ENCODE peak calls at places on chromosomes 13 and 19, in five cellular contexts. H is HepG2, V is GM12878, I is HEK293T, A is H1. B is an unnamed sample.

GRCh38 chr19:51098366-51099069 is 9.7 kb downstream of the CTU1 start:
- DNase-seq in H (no peak), V (no peak), I (no peak), A (no peak), B (no peak)

GRCh38 chr13:95540848-95541247 is 11.7 kb upstream of the CLDN10 start:
- DNase-seq in H (no peak), V (no peak), I (no peak), A (no peak), B (no peak)

GRCh38 chr19:36151144-36152051 is 849 bp downstream of the COX7A1 start:
- DNase-seq in H (no peak), V (no peak), I (no peak), A (no peak), B (no peak)

GRCh38 chr19:40588110-40588854 is 11.6 kb downstream of the SHKBP1 start:
- DNase-seq in H (no peak), V (no peak), I (no peak), A (no peak), B (no peak)

GRCh38 chr13:37194428-37194861 is 89.0 kb upstream of the CSNK1A1L start:
- DNase-seq in H (no peak), V (no peak), I (no peak), A (no peak), B (no peak)

GRCh38 chr13:25232937-25233515 is 54.3 kb downstream of the MTMR6 start:
- DNase-seq in H (peak), V (no peak), I (peak), A (no peak), B (no peak)

GRCh38 chr13:92640936-92641335 is 585.7 kb upstream of the GPC6 start:
- DNase-seq in H (no peak), V (no peak), I (no peak), A (no peak), B (no peak)

GRCh38 chr13:89749888-89750287 is 1597.6 kb upstream of the MIR17HG start:
- DNase-seq in H (no peak), V (no peak), I (no peak), A (no peak), B (no peak)

GRCh38 chr13:64471916-64472315 is 2758.2 kb downstream of the PCDH9 start:
- DNase-seq in H (peak), V (no peak), I (peak), A (no peak), B (no peak)

GRCh38 chr13:58080806-58081205 is 449.3 kb downstream of the PCDH17 start:
- DNase-seq in H (no peak), V (no peak), I (no peak), A (no peak), B (no peak)

GRCh38 chr19:13797870-13798269 is 2.6 kb downstream of the ZSWIM4 start:
- DNase-seq in H (no peak), V (no peak), I (no peak), A (no peak), B (no peak)
- TF ChIP-seq SUZ12 in H (no peak), V (no peak), I (no peak), A (no peak), B (no peak)

GRCh38 chr13:40132249-40132648 is 476.8 kb downstream of the COG6 start:
- DNase-seq in H (no peak), V (no peak), I (no peak), A (no peak), B (no peak)
- TF ChIP-seq SUZ12 in H (no peak), V (no peak), I (no peak), A (no peak), B (no peak)

DNA sequence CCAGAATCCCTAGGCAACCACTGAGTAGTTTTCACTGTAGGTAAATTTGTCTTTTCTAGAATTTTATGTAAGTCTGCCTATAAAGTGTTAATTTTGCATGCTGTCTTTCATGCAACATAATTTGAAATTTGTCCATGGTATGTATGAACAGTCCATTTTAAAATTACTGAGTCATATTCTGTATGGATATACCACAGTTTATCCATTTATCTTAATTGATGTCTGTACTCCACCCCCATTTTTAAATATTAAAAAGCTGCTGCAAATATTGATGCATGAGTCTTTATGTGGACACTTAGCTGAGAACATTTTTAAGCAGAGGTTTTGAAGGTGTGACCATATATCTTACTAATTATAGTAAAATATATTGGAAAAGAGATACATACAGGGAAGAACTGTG is 9.0 kb downstream of the ZNF134 start:
- DNase-seq in H (no peak), V (no peak), I (no peak), A (no peak), B (no peak)
- TF ChIP-seq SUZ12 in H (no peak), V (no peak), I (no peak), A (no peak), B (no peak)

GRCh38 chr13:113078895-113079720 is 26.5 kb upstream of the F7 start:
- DNase-seq in H (no peak), V (no peak), I (no peak), A (no peak), B (no peak)
- TF ChIP-seq SUZ12 in H (no peak), V (no peak), I (no peak), A (no peak), B (no peak)

DNA sequence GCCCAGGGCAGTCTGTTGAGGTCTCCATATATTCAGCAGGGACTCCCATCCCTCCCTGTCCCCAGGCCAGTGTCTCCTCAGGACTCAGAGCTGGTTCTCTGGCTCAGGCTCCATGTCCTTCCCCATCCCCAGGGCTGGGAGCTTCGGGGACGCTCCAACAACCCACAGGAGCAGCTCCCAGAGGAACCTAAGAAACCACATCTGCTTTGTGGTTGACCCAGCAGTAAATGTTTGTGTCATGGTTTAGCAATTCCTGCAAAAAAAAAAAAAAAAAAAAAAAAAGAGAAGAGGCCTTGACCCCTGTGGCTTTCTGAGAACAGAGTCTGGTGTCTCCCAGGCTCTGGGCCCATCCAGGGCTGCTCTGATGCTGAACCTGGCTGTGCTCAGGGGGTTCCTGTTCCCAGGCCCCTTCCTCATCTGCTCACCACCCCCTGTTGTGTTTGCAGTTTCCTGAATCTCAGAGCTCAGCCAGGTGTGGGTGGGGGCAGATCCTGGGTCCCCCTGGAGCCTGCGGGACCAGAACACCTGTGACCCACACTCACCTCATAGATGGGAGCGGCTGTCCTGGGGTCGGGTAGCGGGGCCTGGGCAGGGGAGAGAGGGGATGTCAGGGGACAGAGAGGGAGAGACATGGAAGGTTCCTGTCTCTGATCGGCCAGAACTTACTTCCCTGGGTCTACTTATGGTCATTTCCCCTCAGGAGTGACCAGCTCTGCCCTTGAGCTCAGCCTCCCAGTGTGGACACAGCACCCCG is 25.2 kb upstream of the CEACAM1 start:
- DNase-seq in H (peak), V (no peak), I (no peak), A (no peak), B (no peak)
- TF ChIP-seq SUZ12 in H (no peak), V (no peak), I (no peak), A (no peak), B (no peak)

GRCh38 chr19:17073869-17074627 is 1.2 kb downstream of the HAUS8 start:
- DNase-seq in H (no peak), V (no peak), I (no peak), A (no peak), B (no peak)
- TF ChIP-seq SUZ12 in H (no peak), V (no peak), I (no peak), A (no peak), B (no peak)